ENCODE peak calls at places on chromosomes 16 and 17, in nine cellular contexts. One of them, this sample, is unnamed. For H3K27me3, the result is how much of the 10 kb centered on the place peaks cover.

GRCh38 chr17:9828296-9829059 is 2.8 kb downstream of the GLP2R start:
- DNase-seq in left lung: no peak
- DNase-seq in esophagus squamous epithelium: no peak
- DNase-seq in lower lobe of right lung: no peak
- DNase-seq in GM23338: no peak
- DNase-seq in CD8-positive, alpha-beta T cell: no peak
- DNase-seq in cardiac muscle cell: no peak
- DNase-seq in uterus: peak
- DNase-seq in NT2/D1: no peak
- DNase-seq in this sample: no peak

GRCh38 chr16:30924086-30924714 is 828 bp downstream of the FBXL19 start:
- DNase-seq in esophagus squamous epithelium: no peak
- DNase-seq in lower lobe of right lung: peak
- DNase-seq in GM23338: peak
- DNase-seq in left lung: peak
- DNase-seq in CD8-positive, alpha-beta T cell: no peak
- DNase-seq in NT2/D1: no peak
- DNase-seq in cardiac muscle cell: peak
- DNase-seq in uterus: peak
- DNase-seq in this sample: no peak

GRCh38 chr16:23229714-23230113 is 47.2 kb downstream of the SCNN1G start:
- DNase-seq in left lung: no peak
- DNase-seq in uterus: no peak
- DNase-seq in cardiac muscle cell: no peak
- DNase-seq in GM23338: no peak
- DNase-seq in NT2/D1: no peak
- DNase-seq in esophagus squamous epithelium: no peak
- DNase-seq in CD8-positive, alpha-beta T cell: no peak
- DNase-seq in lower lobe of right lung: no peak
- DNase-seq in this sample: peak

GRCh38 chr16:79334127-79334526 is 266.4 kb downstream of the MAF start:
- DNase-seq in uterus: no peak
- DNase-seq in cardiac muscle cell: peak
- DNase-seq in NT2/D1: no peak
- DNase-seq in GM23338: peak
- DNase-seq in esophagus squamous epithelium: no peak
- DNase-seq in lower lobe of right lung: peak
- DNase-seq in CD8-positive, alpha-beta T cell: no peak
- DNase-seq in left lung: no peak
- DNase-seq in this sample: no peak

GRCh38 chr16:47779201-47780016 is 318.3 kb downstream of the PHKB start:
- DNase-seq in cardiac muscle cell: no peak
- DNase-seq in esophagus squamous epithelium: no peak
- DNase-seq in lower lobe of right lung: no peak
- DNase-seq in CD8-positive, alpha-beta T cell: no peak
- DNase-seq in NT2/D1: no peak
- DNase-seq in left lung: no peak
- DNase-seq in GM23338: no peak
- DNase-seq in uterus: no peak
- DNase-seq in this sample: no peak

GRCh38 chr16:65012357-65012756 is 109.5 kb downstream of the CDH11 start:
- DNase-seq in left lung: no peak
- DNase-seq in cardiac muscle cell: no peak
- DNase-seq in GM23338: no peak
- DNase-seq in lower lobe of right lung: no peak
- DNase-seq in uterus: no peak
- DNase-seq in CD8-positive, alpha-beta T cell: no peak
- DNase-seq in esophagus squamous epithelium: no peak
- DNase-seq in NT2/D1: no peak
- DNase-seq in this sample: no peak

GRCh38 chr16:46789075-46789474 is 40.9 kb upstream of the MYLK3 start:
- DNase-seq in NT2/D1: no peak
- DNase-seq in GM23338: no peak
- DNase-seq in uterus: no peak
- DNase-seq in esophagus squamous epithelium: no peak
- DNase-seq in left lung: no peak
- DNase-seq in cardiac muscle cell: no peak
- DNase-seq in lower lobe of right lung: no peak
- DNase-seq in CD8-positive, alpha-beta T cell: no peak
- DNase-seq in this sample: no peak

GRCh38 chr16:11698271-11698689 is 30.0 kb downstream of the SNN start:
- DNase-seq in NT2/D1: no peak
- DNase-seq in left lung: no peak
- DNase-seq in GM23338: no peak
- DNase-seq in uterus: no peak
- DNase-seq in cardiac muscle cell: no peak
- DNase-seq in CD8-positive, alpha-beta T cell: no peak
- DNase-seq in lower lobe of right lung: no peak
- DNase-seq in esophagus squamous epithelium: no peak
- DNase-seq in this sample: peak

GRCh38 chr16:27427538-27427937 is 25.6 kb downstream of the IL21R start:
- DNase-seq in lower lobe of right lung: no peak
- DNase-seq in left lung: no peak
- DNase-seq in cardiac muscle cell: no peak
- DNase-seq in esophagus squamous epithelium: no peak
- DNase-seq in GM23338: no peak
- DNase-seq in CD8-positive, alpha-beta T cell: no peak
- DNase-seq in uterus: no peak
- DNase-seq in NT2/D1: no peak
- DNase-seq in this sample: no peak

GRCh38 chr17:5630434-5630833 is 46.1 kb upstream of the NLRP1 start:
- DNase-seq in NT2/D1: no peak
- DNase-seq in cardiac muscle cell: no peak
- DNase-seq in CD8-positive, alpha-beta T cell: no peak
- DNase-seq in left lung: no peak
- DNase-seq in esophagus squamous epithelium: no peak
- DNase-seq in GM23338: no peak
- DNase-seq in lower lobe of right lung: no peak
- DNase-seq in uterus: no peak
- DNase-seq in this sample: no peak

GRCh38 chr17:38750312-38751121 is 2.0 kb upstream of the PSMB3 start:
- DNase-seq in NT2/D1: no peak
- DNase-seq in GM23338: peak
- DNase-seq in cardiac muscle cell: no peak
- DNase-seq in CD8-positive, alpha-beta T cell: no peak
- DNase-seq in lower lobe of right lung: no peak
- DNase-seq in uterus: no peak
- DNase-seq in esophagus squamous epithelium: no peak
- DNase-seq in left lung: peak
- DNase-seq in this sample: peak

GRCh38 chr17:7884581-7885356 is 3.8 kb upstream of the CHD3 start:
- DNase-seq in NT2/D1: no peak
- DNase-seq in CD8-positive, alpha-beta T cell: peak
- DNase-seq in lower lobe of right lung: no peak
- DNase-seq in esophagus squamous epithelium: no peak
- DNase-seq in left lung: peak
- DNase-seq in GM23338: peak
- DNase-seq in cardiac muscle cell: peak
- DNase-seq in uterus: peak
- DNase-seq in this sample: no peak

GRCh38 chr17:6775871-6776405 is at the start of gene FBXO39:
- DNase-seq in left lung: peak
- DNase-seq in CD8-positive, alpha-beta T cell: no peak
- DNase-seq in cardiac muscle cell: peak
- DNase-seq in uterus: no peak
- DNase-seq in NT2/D1: no peak
- DNase-seq in GM23338: peak
- DNase-seq in esophagus squamous epithelium: no peak
- DNase-seq in lower lobe of right lung: peak
- DNase-seq in this sample: no peak

GRCh38 chr17:57236686-57237299 is 19.5 kb upstream of the MSI2 start:
- DNase-seq in cardiac muscle cell: no peak
- DNase-seq in GM23338: no peak
- DNase-seq in left lung: no peak
- DNase-seq in NT2/D1: no peak
- DNase-seq in esophagus squamous epithelium: no peak
- DNase-seq in uterus: no peak
- DNase-seq in lower lobe of right lung: no peak
- DNase-seq in CD8-positive, alpha-beta T cell: no peak
- DNase-seq in this sample: no peak

GRCh38 chr16:56990407-56991286 is 1.3 kb downstream of the NLRC5 start:
- DNase-seq in cardiac muscle cell: no peak
- DNase-seq in NT2/D1: no peak
- DNase-seq in esophagus squamous epithelium: no peak
- DNase-seq in uterus: peak
- DNase-seq in lower lobe of right lung: no peak
- DNase-seq in left lung: no peak
- DNase-seq in GM23338: no peak
- DNase-seq in CD8-positive, alpha-beta T cell: no peak
- DNase-seq in this sample: no peak

GRCh38 chr16:82412770-82413169 is 214.0 kb upstream of the CDH13 start:
- DNase-seq in left lung: no peak
- DNase-seq in uterus: no peak
- DNase-seq in esophagus squamous epithelium: no peak
- DNase-seq in GM23338: no peak
- DNase-seq in lower lobe of right lung: no peak
- DNase-seq in cardiac muscle cell: no peak
- DNase-seq in CD8-positive, alpha-beta T cell: no peak
- DNase-seq in NT2/D1: no peak
- DNase-seq in this sample: no peak

DNA sequence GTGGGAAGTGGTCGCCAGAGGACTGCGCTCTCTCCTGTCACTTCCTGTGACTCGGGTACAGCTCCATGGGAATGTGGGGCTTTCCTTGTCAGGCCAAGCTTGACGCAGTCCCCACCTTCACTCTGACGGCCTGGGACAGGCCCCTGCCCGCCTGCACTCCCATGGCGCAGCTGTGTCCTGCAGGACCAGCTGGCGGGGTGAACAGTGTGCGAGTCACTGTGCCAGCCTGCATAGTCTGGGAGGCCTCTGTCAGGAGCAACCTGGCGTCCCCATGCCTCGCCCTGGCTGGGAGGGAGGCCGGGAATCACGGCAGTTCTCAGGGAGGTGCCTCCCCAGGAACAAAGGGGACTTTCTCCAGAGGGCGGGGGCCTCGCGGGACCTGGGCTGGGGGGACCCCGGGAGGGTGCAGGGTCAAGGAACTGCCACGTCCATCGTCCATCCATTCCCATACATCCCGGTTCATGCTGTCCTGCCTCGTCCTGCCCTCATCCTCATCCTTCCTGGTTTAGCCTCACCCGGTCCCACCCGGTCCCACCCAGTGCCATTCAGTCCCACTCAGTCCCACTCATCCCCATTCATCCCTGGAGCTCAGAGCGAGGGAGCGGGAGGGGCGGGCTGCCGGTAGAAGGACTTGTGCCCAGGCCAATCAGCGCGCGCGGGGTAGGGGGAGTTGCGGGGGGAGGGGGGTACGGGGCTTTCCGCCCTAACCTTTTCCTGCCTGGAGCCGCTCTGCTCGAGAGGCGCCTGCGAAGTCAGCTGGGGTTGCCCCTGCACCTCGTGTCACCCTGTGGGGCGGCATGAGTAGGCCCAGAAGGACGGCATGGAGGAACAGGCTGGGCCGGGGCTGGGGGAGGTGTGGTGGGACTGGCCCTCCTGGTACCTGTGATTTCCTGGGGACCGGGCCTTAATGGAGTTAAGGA is 13.4 kb downstream of the FLYWCH1 start:
- DNase-seq in uterus: no peak
- DNase-seq in NT2/D1: no peak
- DNase-seq in left lung: no peak
- DNase-seq in esophagus squamous epithelium: no peak
- DNase-seq in lower lobe of right lung: no peak
- DNase-seq in CD8-positive, alpha-beta T cell: no peak
- DNase-seq in GM23338: peak
- DNase-seq in cardiac muscle cell: peak
- DNase-seq in this sample: peak
- H3K27me3 ChIP-seq in uterus: under half
- H3K27me3 ChIP-seq in NT2/D1: under half
- H3K27me3 ChIP-seq in left lung: under half
- H3K27me3 ChIP-seq in esophagus squamous epithelium: under half
- H3K27me3 ChIP-seq in lower lobe of right lung: under half
- H3K27me3 ChIP-seq in CD8-positive, alpha-beta T cell: under half
- H3K27me3 ChIP-seq in GM23338: under half
- H3K27me3 ChIP-seq in cardiac muscle cell: under half
- H3K27me3 ChIP-seq in this sample: under half

GRCh38 chr17:74938194-74938950 is 2.7 kb downstream of the OTOP3 start:
- DNase-seq in CD8-positive, alpha-beta T cell: no peak
- DNase-seq in GM23338: no peak
- DNase-seq in NT2/D1: no peak
- DNase-seq in cardiac muscle cell: no peak
- DNase-seq in uterus: no peak
- DNase-seq in left lung: no peak
- DNase-seq in lower lobe of right lung: no peak
- DNase-seq in esophagus squamous epithelium: no peak
- DNase-seq in this sample: no peak
- H3K27me3 ChIP-seq in CD8-positive, alpha-beta T cell: under half
- H3K27me3 ChIP-seq in GM23338: half or more
- H3K27me3 ChIP-seq in NT2/D1: half or more
- H3K27me3 ChIP-seq in cardiac muscle cell: half or more
- H3K27me3 ChIP-seq in uterus: under half
- H3K27me3 ChIP-seq in left lung: under half
- H3K27me3 ChIP-seq in lower lobe of right lung: half or more
- H3K27me3 ChIP-seq in esophagus squamous epithelium: under half
- H3K27me3 ChIP-seq in this sample: under half

GRCh38 chr16:4703906-4704305 is 10.5 kb downstream of the NUDT16L1 start:
- DNase-seq in NT2/D1: no peak
- DNase-seq in CD8-positive, alpha-beta T cell: no peak
- DNase-seq in GM23338: no peak
- DNase-seq in lower lobe of right lung: no peak
- DNase-seq in uterus: no peak
- DNase-seq in left lung: peak
- DNase-seq in cardiac muscle cell: no peak
- DNase-seq in esophagus squamous epithelium: no peak
- DNase-seq in this sample: no peak

GRCh38 chr16:4700380-4700996 is 7.1 kb downstream of the NUDT16L1 start:
- DNase-seq in NT2/D1: no peak
- DNase-seq in esophagus squamous epithelium: no peak
- DNase-seq in cardiac muscle cell: no peak
- DNase-seq in lower lobe of right lung: no peak
- DNase-seq in CD8-positive, alpha-beta T cell: no peak
- DNase-seq in uterus: no peak
- DNase-seq in GM23338: no peak
- DNase-seq in left lung: peak
- DNase-seq in this sample: peak

GRCh38 chr16:4700997-4701743 is 7.8 kb downstream of the NUDT16L1 start:
- DNase-seq in left lung: peak
- DNase-seq in cardiac muscle cell: no peak
- DNase-seq in uterus: no peak
- DNase-seq in CD8-positive, alpha-beta T cell: no peak
- DNase-seq in GM23338: no peak
- DNase-seq in lower lobe of right lung: no peak
- DNase-seq in esophagus squamous epithelium: no peak
- DNase-seq in NT2/D1: no peak
- DNase-seq in this sample: no peak

GRCh38 chr16:4702466-4702808 is 9.1 kb downstream of the NUDT16L1 start:
- DNase-seq in left lung: no peak
- DNase-seq in esophagus squamous epithelium: no peak
- DNase-seq in lower lobe of right lung: no peak
- DNase-seq in CD8-positive, alpha-beta T cell: no peak
- DNase-seq in cardiac muscle cell: no peak
- DNase-seq in GM23338: no peak
- DNase-seq in NT2/D1: no peak
- DNase-seq in uterus: no peak
- DNase-seq in this sample: no peak

GRCh38 chr16:4701791-4702465 is 8.6 kb downstream of the NUDT16L1 start:
- DNase-seq in cardiac muscle cell: no peak
- DNase-seq in left lung: peak
- DNase-seq in GM23338: no peak
- DNase-seq in lower lobe of right lung: no peak
- DNase-seq in esophagus squamous epithelium: no peak
- DNase-seq in CD8-positive, alpha-beta T cell: no peak
- DNase-seq in uterus: no peak
- DNase-seq in NT2/D1: no peak
- DNase-seq in this sample: no peak
- H3K27me3 ChIP-seq in cardiac muscle cell: under half
- H3K27me3 ChIP-seq in left lung: under half
- H3K27me3 ChIP-seq in GM23338: under half
- H3K27me3 ChIP-seq in lower lobe of right lung: under half
- H3K27me3 ChIP-seq in esophagus squamous epithelium: under half
- H3K27me3 ChIP-seq in CD8-positive, alpha-beta T cell: under half
- H3K27me3 ChIP-seq in uterus: under half
- H3K27me3 ChIP-seq in NT2/D1: under half
- H3K27me3 ChIP-seq in this sample: under half

GRCh38 chr17:45428954-45429337 is 3.7 kb downstream of the ARHGAP27 start:
- DNase-seq in esophagus squamous epithelium: no peak
- DNase-seq in CD8-positive, alpha-beta T cell: no peak
- DNase-seq in NT2/D1: no peak
- DNase-seq in lower lobe of right lung: peak
- DNase-seq in GM23338: peak
- DNase-seq in cardiac muscle cell: no peak
- DNase-seq in left lung: peak
- DNase-seq in uterus: no peak
- DNase-seq in this sample: no peak
- H3K27me3 ChIP-seq in esophagus squamous epithelium: under half
- H3K27me3 ChIP-seq in CD8-positive, alpha-beta T cell: under half
- H3K27me3 ChIP-seq in NT2/D1: half or more
- H3K27me3 ChIP-seq in lower lobe of right lung: under half
- H3K27me3 ChIP-seq in GM23338: under half
- H3K27me3 ChIP-seq in cardiac muscle cell: half or more
- H3K27me3 ChIP-seq in left lung: under half
- H3K27me3 ChIP-seq in uterus: under half
- H3K27me3 ChIP-seq in this sample: under half